ENCODE peak calls at places on chromosomes 4 and X, in seven cellular contexts. K is H9, Y is mesenchymal stem cell, B is IMR-90, N is neuronal stem cell, R is mesendoderm, E is H1. J is an unnamed sample.

GRCh38 chr4:46993075-46994006 is at the start of gene GABRA4:
- DNase-seq in B (no peak), N (peak; percentile 35), Y (peak; percentile 31), R (peak; percentile 27), K (peak; percentile 64), E (peak; percentile 68), J (no peak)

GRCh38 chrX:49838374-49838773 is 9.3 kb downstream of the PAGE4 start:
- DNase-seq in E (no peak), B (peak; percentile 15), N (peak; percentile 15), R (peak; percentile 37), Y (peak; percentile 22), K (peak; percentile 40), J (peak; percentile 62)

GRCh38 chrX:10526442-10526841 is 93.9 kb downstream of the MID1 start:
- DNase-seq in K (no peak), E (no peak), R (no peak), Y (no peak), N (no peak), B (peak; percentile 63), J (no peak)

GRCh38 chr4:2834001-2834921 is 9.4 kb upstream of the ADD1 start:
- DNase-seq in R (no peak), B (no peak), K (no peak), N (no peak), E (no peak), Y (no peak), J (no peak)

GRCh38 chr4:166324321-166324720 is 451.3 kb downstream of the TLL1 start:
- DNase-seq in R (peak; percentile 67), E (peak; percentile 63), Y (peak; percentile 27), B (no peak), N (peak; percentile 5), K (peak; percentile 42), J (peak; percentile 5)

GRCh38 chrX:153818571-153819397 is 11.6 kb downstream of the PDZD4 start:
- DNase-seq in Y (peak; percentile 30), E (peak; percentile 75), K (no peak), N (peak; percentile 54), R (peak; percentile 66), B (no peak), J (no peak)

GRCh38 chrX:16160729-16161128 is 6.6 kb upstream of the MAGEB17 start:
- DNase-seq in B (peak; percentile 88), E (no peak), R (peak; percentile 88), N (no peak), K (no peak), Y (peak; percentile 69), J (peak; percentile 52)

GRCh38 chr4:183984561-183984960 is 79.5 kb downstream of the STOX2 start:
- DNase-seq in R (no peak), E (no peak), K (no peak), N (no peak), B (no peak), Y (no peak), J (no peak)

GRCh38 chrX:45070116-45071007 is 130.3 kb downstream of the DIPK2B start:
- DNase-seq in N (no peak), K (no peak), Y (peak; percentile 42), R (peak; percentile 35), B (peak; percentile 67), E (no peak), J (no peak)

GRCh38 chrX:16695079-16695676 is 17.3 kb downstream of the CTPS2 start:
- DNase-seq in B (peak; percentile 65), Y (peak; percentile 53), E (peak; percentile 74), K (peak; percentile 66), R (peak; percentile 43), N (no peak), J (peak; percentile 77)

GRCh38 chrX:110104078-110104477 is 101.2 kb downstream of the TMEM164 start:
- DNase-seq in E (no peak), N (no peak), R (no peak), B (no peak), Y (no peak), K (no peak), J (no peak)

GRCh38 chr4:48854982-48855381 is 24.1 kb downstream of the OCIAD1 start:
- DNase-seq in N (no peak), E (no peak), R (no peak), K (no peak), B (no peak), Y (no peak), J (no peak)

GRCh38 chr4:153458969-153459368 is 7.2 kb upstream of the TMEM131L start:
- DNase-seq in N (no peak), Y (no peak), B (no peak), E (no peak), R (no peak), K (no peak), J (no peak)

GRCh38 chr4:143336828-143337599 is at the start of gene GAB1:
- DNase-seq in Y (peak; percentile 92), R (peak; percentile 95), K (peak; percentile 85), B (peak; percentile 80), E (peak; percentile 81), N (peak; percentile 79), J (peak; percentile 90)

GRCh38 chr4:53532521-53532920 is 58.8 kb downstream of the LNX1 start:
- DNase-seq in E (no peak), R (peak; percentile 86), Y (peak; percentile 36), K (no peak), B (peak; percentile 53), N (no peak), J (peak; percentile 82)

GRCh38 chr4:107838138-107838618 is 13.4 kb downstream of the SGMS2 start:
- DNase-seq in Y (no peak), K (no peak), R (no peak), E (no peak), N (no peak), B (peak; percentile 25), J (no peak)

GRCh38 chrX:38986586-38986985 is 185.3 kb downstream of the MID1IP1 start:
- DNase-seq in R (peak; percentile 44), B (no peak), E (no peak), Y (no peak), N (no peak), K (peak; percentile 33), J (no peak)

GRCh38 chr4:76950846-76951321 is 1.3 kb downstream of the SEPTIN11 start:
- DNase-seq in N (no peak), B (peak; percentile 52), K (peak; percentile 51), Y (peak; percentile 60), R (peak; percentile 73), E (no peak), J (peak; percentile 54)

GRCh38 chrX:2385224-2385623 is 115.6 kb downstream of the DHRSX start:
- DNase-seq in K (no peak), Y (peak; percentile 76), N (no peak), R (peak; percentile 64), B (peak; percentile 88), E (no peak), J (peak; percentile 82)

GRCh38 chr4:171203425-171203824 is 609.8 kb upstream of the GALNTL6 start:
- DNase-seq in R (peak; percentile 24), B (no peak), N (no peak), K (no peak), E (no peak), Y (peak; percentile 5), J (peak; percentile 74)

GRCh38 chr4:41058426-41058825 is 155.9 kb downstream of the APBB2 start:
- DNase-seq in Y (no peak), B (peak; percentile 72), E (no peak), R (no peak), K (no peak), N (no peak), J (no peak)

GRCh38 chr4:188399834-188400233 is 260.6 kb downstream of the TRIML1 start:
- DNase-seq in N (no peak), B (no peak), R (peak; percentile 95), E (no peak), K (peak; percentile 76), Y (no peak), J (peak; percentile 74)

GRCh38 chrX:33970028-33970932 is 161.8 kb downstream of the FAM47A start:
- DNase-seq in E (no peak), B (no peak), K (no peak), N (no peak), Y (no peak), R (no peak), J (no peak)

GRCh38 chrX:80511969-80512760 is 91.9 kb downstream of the TENT5D start:
- DNase-seq in E (no peak), N (no peak), K (no peak), B (no peak), Y (peak; percentile 22), R (peak; percentile 91), J (no peak)

GRCh38 chr4:56118055-56118454 is 169.3 kb downstream of the CEP135 start:
- DNase-seq in K (no peak), N (no peak), E (no peak), Y (no peak), B (no peak), R (no peak), J (no peak)

GRCh38 chrX:25067271-25068172 is 51.8 kb upstream of the ARX start:
- DNase-seq in K (no peak), N (no peak), R (no peak), B (no peak), Y (no peak), E (no peak), J (no peak)

DNA sequence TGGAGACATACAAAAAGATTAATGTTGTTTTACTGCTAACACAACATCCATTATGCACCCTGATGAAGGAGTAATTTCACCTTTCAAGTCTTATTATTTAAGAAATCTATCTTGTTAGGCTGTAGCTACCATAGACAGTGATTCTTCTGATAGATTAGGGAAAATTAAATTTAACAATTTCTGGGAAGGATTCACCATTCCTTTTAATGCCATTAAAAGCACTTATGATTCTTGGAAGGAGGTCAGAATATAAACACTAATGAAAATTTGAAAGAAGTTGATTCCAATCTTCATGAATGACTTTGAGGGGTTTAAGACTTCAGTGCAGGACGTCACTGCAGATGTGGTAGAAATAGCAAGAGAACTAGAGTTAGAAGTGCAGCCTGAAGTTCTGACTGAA is 69.8 kb downstream of the F11 start:
- DNase-seq in E (no peak), K (no peak), B (no peak), N (no peak), R (no peak), Y (no peak), J (no peak)
- H3K23ac ChIP-seq in E (no peak overlapping the region), K (no peak overlapping the region), B (no peak overlapping the region), N (no peak overlapping the region), R (no peak overlapping the region), Y (no peak overlapping the region), J (no peak overlapping the region)

GRCh38 chr4:145427221-145427620 is 54.4 kb upstream of the SMAD1 start:
- DNase-seq in Y (no peak), K (no peak), R (no peak), N (no peak), B (no peak), E (no peak), J (no peak)
- H4K8ac ChIP-seq in Y (no peak overlapping the region), K (no peak overlapping the region), R (no peak overlapping the region), N (no peak overlapping the region), B (no peak overlapping the region), E (no peak overlapping the region), J (no peak overlapping the region)

DNA sequence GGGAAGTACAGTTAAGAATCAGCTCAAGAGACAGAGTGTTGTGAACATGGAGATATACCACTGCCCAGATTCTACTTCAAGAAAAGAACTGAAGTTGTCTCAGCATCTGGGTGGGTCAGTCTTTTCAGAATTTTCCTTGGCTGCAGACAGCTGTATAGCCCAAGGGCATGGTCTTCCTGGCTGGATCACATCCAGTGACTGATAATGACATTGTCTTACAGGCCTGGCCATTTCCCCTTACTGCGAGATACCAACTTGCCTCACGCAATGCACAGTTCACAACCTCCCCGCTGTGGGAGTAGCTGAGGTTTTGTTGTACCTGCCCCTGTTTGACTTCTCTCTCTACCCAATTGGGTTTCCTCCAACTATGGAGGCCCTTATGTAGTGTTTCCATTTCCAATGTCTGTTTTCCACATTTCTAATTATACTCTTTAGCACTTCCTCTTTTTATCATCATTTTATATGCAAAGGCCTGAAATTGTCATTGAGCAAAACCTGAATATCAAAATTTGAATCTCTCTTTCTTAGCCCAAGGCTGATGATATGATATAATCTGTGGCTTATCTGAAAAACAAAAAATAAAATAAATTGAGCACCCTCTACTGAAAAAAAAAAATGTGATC is 209.1 kb downstream of the NAF1 start:
- DNase-seq in E (no peak), K (no peak), Y (no peak), B (no peak), R (no peak), N (no peak), J (no peak)
- H3K23ac ChIP-seq in E (no peak overlapping the region), K (no peak overlapping the region), Y (no peak overlapping the region), B (no peak overlapping the region), R (no peak overlapping the region), N (no peak overlapping the region), J (no peak overlapping the region)

GRCh38 chr4:26964994-26965393 is 104.4 kb downstream of the STIM2 start:
- DNase-seq in K (no peak), R (no peak), Y (no peak), N (no peak), B (no peak), E (no peak), J (no peak)
- H4K8ac ChIP-seq in K (no peak overlapping the region), R (no peak overlapping the region), Y (no peak overlapping the region), N (no peak overlapping the region), B (no peak overlapping the region), E (no peak overlapping the region), J (no peak overlapping the region)